ENCODE peak calls at places on chromosome 21, in nine cellular contexts. One of them, this sample, is unnamed. For H3K36me3, the result is how much of the 10 kb centered on the place peaks cover.

GRCh38 chr21:35349378-35350080 is 300.4 kb upstream of the RUNX1 start:
- DNase-seq in CD8-positive, alpha-beta memory T cell: no peak
- DNase-seq in prostate gland: peak
- DNase-seq in psoas muscle: no peak
- DNase-seq in heart left ventricle: no peak
- DNase-seq in PC-9: no peak
- DNase-seq in cardiac muscle cell: no peak
- DNase-seq in neuronal stem cell: no peak
- DNase-seq in ascending aorta: no peak
- DNase-seq in this sample: no peak

GRCh38 chr21:40765771-40766170 is 81.2 kb downstream of the DSCAM start:
- DNase-seq in CD8-positive, alpha-beta memory T cell: no peak
- DNase-seq in prostate gland: no peak
- DNase-seq in psoas muscle: no peak
- DNase-seq in heart left ventricle: no peak
- DNase-seq in PC-9: no peak
- DNase-seq in cardiac muscle cell: peak
- DNase-seq in neuronal stem cell: no peak
- DNase-seq in ascending aorta: no peak
- DNase-seq in this sample: no peak

GRCh38 chr21:34707876-34708325 is 39.1 kb downstream of the CLIC6 start:
- DNase-seq in CD8-positive, alpha-beta memory T cell: no peak
- DNase-seq in prostate gland: no peak
- DNase-seq in psoas muscle: no peak
- DNase-seq in heart left ventricle: no peak
- DNase-seq in PC-9: no peak
- DNase-seq in cardiac muscle cell: no peak
- DNase-seq in neuronal stem cell: no peak
- DNase-seq in ascending aorta: no peak
- DNase-seq in this sample: peak

GRCh38 chr21:15003463-15004135 is 61.2 kb downstream of the NRIP1 start:
- DNase-seq in CD8-positive, alpha-beta memory T cell: no peak
- DNase-seq in prostate gland: no peak
- DNase-seq in psoas muscle: peak
- DNase-seq in heart left ventricle: peak
- DNase-seq in PC-9: no peak
- DNase-seq in cardiac muscle cell: peak
- DNase-seq in neuronal stem cell: peak
- DNase-seq in ascending aorta: no peak
- DNase-seq in this sample: no peak

GRCh38 chr21:27047331-27048314 is 80.7 kb upstream of the ADAMTS5 start:
- DNase-seq in CD8-positive, alpha-beta memory T cell: no peak
- DNase-seq in prostate gland: no peak
- DNase-seq in psoas muscle: no peak
- DNase-seq in heart left ventricle: no peak
- DNase-seq in PC-9: no peak
- DNase-seq in cardiac muscle cell: no peak
- DNase-seq in neuronal stem cell: peak
- DNase-seq in ascending aorta: no peak
- DNase-seq in this sample: no peak

GRCh38 chr21:19510057-19510456 is 1106.5 kb upstream of the TMPRSS15 start:
- DNase-seq in CD8-positive, alpha-beta memory T cell: no peak
- DNase-seq in prostate gland: no peak
- DNase-seq in psoas muscle: no peak
- DNase-seq in heart left ventricle: no peak
- DNase-seq in PC-9: no peak
- DNase-seq in cardiac muscle cell: no peak
- DNase-seq in neuronal stem cell: no peak
- DNase-seq in ascending aorta: no peak
- DNase-seq in this sample: no peak

GRCh38 chr21:37281579-37281978 is 14.4 kb upstream of the VPS26C start:
- DNase-seq in CD8-positive, alpha-beta memory T cell: no peak
- DNase-seq in prostate gland: no peak
- DNase-seq in psoas muscle: no peak
- DNase-seq in heart left ventricle: no peak
- DNase-seq in PC-9: no peak
- DNase-seq in cardiac muscle cell: no peak
- DNase-seq in neuronal stem cell: no peak
- DNase-seq in ascending aorta: no peak
- DNase-seq in this sample: no peak

GRCh38 chr21:46559291-46559983 is 45.4 kb downstream of the S100B start:
- DNase-seq in CD8-positive, alpha-beta memory T cell: peak
- DNase-seq in prostate gland: no peak
- DNase-seq in psoas muscle: no peak
- DNase-seq in heart left ventricle: no peak
- DNase-seq in PC-9: no peak
- DNase-seq in cardiac muscle cell: peak
- DNase-seq in neuronal stem cell: no peak
- DNase-seq in ascending aorta: no peak
- DNase-seq in this sample: peak

GRCh38 chr21:35428041-35428400 is 378.9 kb upstream of the RUNX1 start:
- DNase-seq in CD8-positive, alpha-beta memory T cell: no peak
- DNase-seq in prostate gland: no peak
- DNase-seq in psoas muscle: no peak
- DNase-seq in heart left ventricle: no peak
- DNase-seq in PC-9: no peak
- DNase-seq in cardiac muscle cell: no peak
- DNase-seq in neuronal stem cell: no peak
- DNase-seq in ascending aorta: no peak
- DNase-seq in this sample: no peak

GRCh38 chr21:36029309-36029708 is 31.0 kb downstream of the SETD4 start:
- DNase-seq in CD8-positive, alpha-beta memory T cell: no peak
- DNase-seq in prostate gland: no peak
- DNase-seq in psoas muscle: no peak
- DNase-seq in heart left ventricle: no peak
- DNase-seq in PC-9: no peak
- DNase-seq in cardiac muscle cell: no peak
- DNase-seq in neuronal stem cell: no peak
- DNase-seq in ascending aorta: no peak
- DNase-seq in this sample: no peak

GRCh38 chr21:41425588-41425953 is 468 bp upstream of the MX1 start:
- DNase-seq in CD8-positive, alpha-beta memory T cell: no peak
- DNase-seq in prostate gland: no peak
- DNase-seq in psoas muscle: no peak
- DNase-seq in heart left ventricle: no peak
- DNase-seq in PC-9: no peak
- DNase-seq in cardiac muscle cell: no peak
- DNase-seq in neuronal stem cell: no peak
- DNase-seq in ascending aorta: no peak
- DNase-seq in this sample: no peak

GRCh38 chr21:38948377-38948776 is 142.6 kb downstream of the ETS2 start:
- DNase-seq in CD8-positive, alpha-beta memory T cell: no peak
- DNase-seq in prostate gland: no peak
- DNase-seq in psoas muscle: no peak
- DNase-seq in heart left ventricle: no peak
- DNase-seq in PC-9: no peak
- DNase-seq in cardiac muscle cell: no peak
- DNase-seq in neuronal stem cell: no peak
- DNase-seq in ascending aorta: no peak
- DNase-seq in this sample: no peak

DNA sequence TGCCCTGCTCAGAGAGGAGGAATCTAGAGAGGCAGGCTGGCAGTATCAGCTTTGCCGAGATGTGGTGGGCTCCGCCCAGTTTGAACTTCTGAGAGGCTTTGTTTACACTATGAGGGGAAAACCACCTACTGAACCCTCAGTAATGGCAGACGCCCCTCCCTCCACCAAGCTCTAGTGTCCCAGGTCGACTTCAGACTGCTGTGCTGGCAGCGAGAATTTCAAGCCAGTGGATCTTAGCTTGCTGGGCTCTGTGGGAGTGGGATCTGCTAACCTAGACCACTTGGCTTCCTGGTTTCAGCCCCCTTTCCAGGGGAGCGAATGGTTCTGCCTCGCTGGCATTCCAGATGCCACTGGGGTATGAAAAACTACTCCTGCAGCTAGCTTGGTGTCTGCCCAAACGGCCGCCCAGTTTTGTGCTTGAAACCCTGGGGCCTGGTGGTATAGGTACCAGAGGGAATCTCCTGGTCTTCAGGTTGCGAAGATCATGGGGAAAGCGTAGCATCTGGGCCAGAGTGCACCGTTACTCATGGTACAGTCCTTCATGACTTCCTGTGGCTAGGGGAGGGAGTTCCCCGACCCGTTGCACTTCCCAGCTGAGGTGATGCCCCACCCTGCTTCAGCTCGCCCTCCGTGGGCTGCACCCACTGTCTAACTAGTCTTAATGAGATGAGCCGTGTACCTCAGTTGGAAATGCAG is 43.6 kb downstream of the C21orf91 start:
- DNase-seq in CD8-positive, alpha-beta memory T cell: peak
- DNase-seq in prostate gland: no peak
- DNase-seq in psoas muscle: no peak
- DNase-seq in heart left ventricle: no peak
- DNase-seq in PC-9: no peak
- DNase-seq in cardiac muscle cell: no peak
- DNase-seq in neuronal stem cell: no peak
- DNase-seq in ascending aorta: no peak
- DNase-seq in this sample: peak
- H3K4me3 ChIP-seq in CD8-positive, alpha-beta memory T cell: peak
- H3K4me3 ChIP-seq in prostate gland: no peak
- H3K4me3 ChIP-seq in psoas muscle: no peak
- H3K4me3 ChIP-seq in heart left ventricle: no peak
- H3K4me3 ChIP-seq in PC-9: no peak
- H3K4me3 ChIP-seq in cardiac muscle cell: no peak
- H3K4me3 ChIP-seq in neuronal stem cell: no peak
- H3K4me3 ChIP-seq in ascending aorta: no peak
- H3K4me3 ChIP-seq in this sample: no peak

GRCh38 chr21:31668651-31669491 is 9.4 kb downstream of the SOD1 start:
- DNase-seq in CD8-positive, alpha-beta memory T cell: no peak
- DNase-seq in prostate gland: no peak
- DNase-seq in psoas muscle: no peak
- DNase-seq in heart left ventricle: no peak
- DNase-seq in PC-9: no peak
- DNase-seq in cardiac muscle cell: no peak
- DNase-seq in neuronal stem cell: no peak
- DNase-seq in ascending aorta: no peak
- DNase-seq in this sample: no peak

GRCh38 chr21:31671146-31671716 is 11.7 kb downstream of the SOD1 start:
- DNase-seq in CD8-positive, alpha-beta memory T cell: no peak
- DNase-seq in prostate gland: no peak
- DNase-seq in psoas muscle: no peak
- DNase-seq in heart left ventricle: no peak
- DNase-seq in PC-9: no peak
- DNase-seq in cardiac muscle cell: no peak
- DNase-seq in neuronal stem cell: no peak
- DNase-seq in ascending aorta: no peak
- DNase-seq in this sample: no peak

GRCh38 chr21:31667639-31668038 is 8.1 kb downstream of the SOD1 start:
- DNase-seq in CD8-positive, alpha-beta memory T cell: no peak
- DNase-seq in prostate gland: no peak
- DNase-seq in psoas muscle: no peak
- DNase-seq in heart left ventricle: no peak
- DNase-seq in PC-9: no peak
- DNase-seq in cardiac muscle cell: no peak
- DNase-seq in neuronal stem cell: no peak
- DNase-seq in ascending aorta: no peak
- DNase-seq in this sample: no peak

GRCh38 chr21:31671931-31672330 is 12.4 kb downstream of the SOD1 start:
- DNase-seq in CD8-positive, alpha-beta memory T cell: no peak
- DNase-seq in prostate gland: no peak
- DNase-seq in psoas muscle: no peak
- DNase-seq in heart left ventricle: no peak
- DNase-seq in PC-9: no peak
- DNase-seq in cardiac muscle cell: no peak
- DNase-seq in neuronal stem cell: no peak
- DNase-seq in ascending aorta: no peak
- DNase-seq in this sample: no peak

DNA sequence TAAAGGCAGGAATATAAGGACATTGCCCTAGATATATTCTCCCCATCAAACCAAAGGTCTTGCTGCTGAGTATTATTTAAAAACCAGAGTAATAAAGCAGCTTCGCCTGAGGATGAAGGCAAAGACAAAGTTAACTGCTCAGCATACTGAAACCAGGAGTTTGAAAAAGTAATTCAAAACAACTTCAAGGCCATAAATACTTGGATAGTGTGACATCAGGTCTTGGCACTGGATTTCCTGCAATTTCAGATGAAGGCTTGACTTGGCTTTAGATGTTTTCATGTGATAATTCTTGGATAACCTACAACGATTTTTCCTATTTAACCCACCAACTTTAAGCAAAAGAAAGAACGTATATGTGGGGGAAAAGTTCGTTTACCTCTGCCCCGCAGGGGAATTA is 10.6 kb downstream of the SOD1 start:
- DNase-seq in CD8-positive, alpha-beta memory T cell: no peak
- DNase-seq in prostate gland: no peak
- DNase-seq in psoas muscle: no peak
- DNase-seq in heart left ventricle: no peak
- DNase-seq in PC-9: no peak
- DNase-seq in cardiac muscle cell: no peak
- DNase-seq in neuronal stem cell: no peak
- DNase-seq in ascending aorta: no peak
- DNase-seq in this sample: no peak
- H3K36me3 ChIP-seq in CD8-positive, alpha-beta memory T cell: under half
- H3K36me3 ChIP-seq in prostate gland: under half
- H3K36me3 ChIP-seq in psoas muscle: under half
- H3K36me3 ChIP-seq in heart left ventricle: under half
- H3K36me3 ChIP-seq in PC-9: under half
- H3K36me3 ChIP-seq in cardiac muscle cell: under half
- H3K36me3 ChIP-seq in neuronal stem cell: half or more
- H3K36me3 ChIP-seq in ascending aorta: half or more
- H3K36me3 ChIP-seq in this sample: under half

DNA sequence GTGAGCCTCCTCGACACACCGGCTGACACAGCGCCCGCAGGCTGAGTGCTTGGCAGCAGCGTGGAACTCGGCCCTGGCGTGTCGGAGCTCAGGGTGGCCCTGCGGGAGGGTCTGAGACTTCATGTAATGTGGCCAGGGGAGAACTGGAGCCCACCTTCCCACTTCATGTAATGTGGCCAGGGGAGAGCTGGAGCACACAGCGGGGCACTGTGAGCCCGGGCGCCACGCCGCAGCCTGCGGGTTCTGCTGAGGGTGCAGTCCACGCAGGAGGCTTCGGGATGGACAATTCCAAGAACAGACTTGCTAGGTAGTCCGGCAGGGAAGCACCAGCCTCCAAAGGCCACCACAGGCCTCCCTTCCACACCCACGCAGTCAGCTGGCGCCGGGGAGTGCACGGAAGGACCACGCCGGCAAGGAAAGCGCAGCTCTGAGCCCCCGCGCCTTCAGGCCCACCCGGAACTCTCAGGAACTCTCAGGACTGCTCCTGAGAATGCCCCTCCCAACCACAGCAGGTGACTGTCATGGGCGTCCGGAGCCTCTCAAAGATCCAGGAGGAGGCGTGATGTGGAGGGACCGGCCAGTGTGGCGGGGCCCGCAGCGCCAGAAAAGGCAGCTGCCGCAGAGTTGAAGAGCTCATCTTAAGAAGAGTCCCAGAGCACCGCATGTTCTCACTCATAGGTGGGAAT is 19.3 kb upstream of the ADARB1 start:
- DNase-seq in CD8-positive, alpha-beta memory T cell: no peak
- DNase-seq in prostate gland: no peak
- DNase-seq in psoas muscle: no peak
- DNase-seq in heart left ventricle: no peak
- DNase-seq in PC-9: no peak
- DNase-seq in cardiac muscle cell: no peak
- DNase-seq in neuronal stem cell: no peak
- DNase-seq in ascending aorta: peak
- DNase-seq in this sample: no peak
- H3K27ac ChIP-seq in CD8-positive, alpha-beta memory T cell: no peak
- H3K27ac ChIP-seq in prostate gland: no peak
- H3K27ac ChIP-seq in psoas muscle: no peak
- H3K27ac ChIP-seq in heart left ventricle: no peak
- H3K27ac ChIP-seq in PC-9: no peak
- H3K27ac ChIP-seq in cardiac muscle cell: no peak
- H3K27ac ChIP-seq in neuronal stem cell: no peak
- H3K27ac ChIP-seq in ascending aorta: no peak
- H3K27ac ChIP-seq in this sample: no peak

GRCh38 chr21:28745131-28746055 is 247.3 kb downstream of the LTN1 start:
- DNase-seq in CD8-positive, alpha-beta memory T cell: peak
- DNase-seq in prostate gland: peak
- DNase-seq in psoas muscle: peak
- DNase-seq in heart left ventricle: peak
- DNase-seq in PC-9: peak
- DNase-seq in cardiac muscle cell: peak
- DNase-seq in neuronal stem cell: peak
- DNase-seq in ascending aorta: peak
- DNase-seq in this sample: peak
- H3K4me3 ChIP-seq in CD8-positive, alpha-beta memory T cell: peak
- H3K4me3 ChIP-seq in prostate gland: peak
- H3K4me3 ChIP-seq in psoas muscle: peak
- H3K4me3 ChIP-seq in heart left ventricle: peak
- H3K4me3 ChIP-seq in PC-9: peak
- H3K4me3 ChIP-seq in cardiac muscle cell: no peak
- H3K4me3 ChIP-seq in neuronal stem cell: no peak
- H3K4me3 ChIP-seq in ascending aorta: peak
- H3K4me3 ChIP-seq in this sample: peak

This sample was measured in CD4-positive, alpha-beta memory T cell.